ENCODE peak calls at places on chromosome 20, in four cellular contexts. M is neural progenitor cell, X is PC-9, O is IMR-90. C is an unnamed sample.

GRCh38 chr20:34943808-34944568 is 11.6 kb downstream of the GSS start:
- DNase-seq in M (no peak), O (peak), X (peak), C (no peak)

GRCh38 chr20:46683939-46684750 is 5.1 kb downstream of the TP53RK start:
- DNase-seq in M (peak), X (peak), O (peak), C (peak)

GRCh38 chr20:11429889-11430580 is 487.7 kb upstream of the BTBD3 start:
- DNase-seq in O (no peak), X (no peak), M (peak), C (no peak)

GRCh38 chr20:17859616-17860232 is 108.9 kb downstream of the SNX5 start:
- DNase-seq in X (no peak), M (no peak), O (no peak), C (no peak)

GRCh38 chr20:38221041-38221589 is 39.4 kb downstream of the KIAA1755 start:
- DNase-seq in X (peak), M (peak), O (peak), C (peak)

GRCh38 chr20:40156600-40157307 is 532.3 kb downstream of the MAFB start:
- DNase-seq in X (no peak), O (no peak), M (no peak), C (no peak)

GRCh38 chr20:62772103-62772611 is 24.1 kb upstream of the MRGBP start:
- DNase-seq in O (no peak), M (no peak), X (no peak), C (no peak)

GRCh38 chr20:23147964-23148720 is 62.0 kb upstream of the CD93 start:
- DNase-seq in M (no peak), O (peak), X (peak), C (no peak)

GRCh38 chr20:37276494-37277252 is 12.8 kb upstream of the MANBAL start:
- DNase-seq in X (no peak), M (no peak), O (peak), C (no peak)

GRCh38 chr20:37392441-37393195 is 46.7 kb downstream of the SRC start:
- DNase-seq in M (peak), X (no peak), O (no peak), C (no peak)

GRCh38 chr20:44091026-44091425 is 96.0 kb downstream of the JPH2 start:
- DNase-seq in X (no peak), M (no peak), O (no peak), C (no peak)

GRCh38 chr20:17995967-17996819 is 27.4 kb downstream of the MGME1 start:
- DNase-seq in O (peak), X (no peak), M (peak), C (peak)

GRCh38 chr20:40268321-40269075 is 420.5 kb downstream of the MAFB start:
- DNase-seq in O (no peak), M (no peak), X (no peak), C (no peak)

GRCh38 chr20:42027746-42028268 is 409.6 kb upstream of the CHD6 start:
- DNase-seq in M (no peak), O (no peak), X (no peak), C (no peak)

GRCh38 chr20:5745416-5745968 is 4.7 kb upstream of the SHLD1 start:
- DNase-seq in X (no peak), O (no peak), M (no peak), C (no peak)

GRCh38 chr20:37309941-37310590 is 20.6 kb downstream of the MANBAL start:
- DNase-seq in M (no peak), X (no peak), O (no peak), C (no peak)

GRCh38 chr20:49620364-49621240 is 52.7 kb upstream of the PTGIS start:
- DNase-seq in O (no peak), M (no peak), X (no peak), C (no peak)

GRCh38 chr20:59811681-59812171 is 121.7 kb downstream of the SYCP2 start:
- DNase-seq in X (no peak), M (no peak), O (no peak), C (no peak)

GRCh38 chr20:35005463-35005961 is 49.8 kb downstream of the MYH7B start:
- DNase-seq in M (no peak), X (no peak), O (no peak), C (no peak)

GRCh38 chr20:23574977-23575376 is 6.7 kb upstream of the CST9L start:
- DNase-seq in M (no peak), X (no peak), O (no peak), C (no peak)

GRCh38 chr20:53948383-53949318 is 121.7 kb downstream of the BCAS1 start:
- DNase-seq in X (no peak), M (no peak), O (no peak), C (no peak)

GRCh38 chr20:53950578-53950977 is 119.8 kb downstream of the BCAS1 start:
- DNase-seq in M (no peak), X (no peak), O (no peak), C (no peak)

GRCh38 chr20:53950031-53950430 is 120.4 kb downstream of the BCAS1 start:
- DNase-seq in O (peak), M (no peak), X (peak), C (no peak)

GRCh38 chr20:53947501-53948195 is 122.7 kb downstream of the BCAS1 start:
- DNase-seq in X (no peak), M (no peak), O (no peak), C (no peak)

DNA sequence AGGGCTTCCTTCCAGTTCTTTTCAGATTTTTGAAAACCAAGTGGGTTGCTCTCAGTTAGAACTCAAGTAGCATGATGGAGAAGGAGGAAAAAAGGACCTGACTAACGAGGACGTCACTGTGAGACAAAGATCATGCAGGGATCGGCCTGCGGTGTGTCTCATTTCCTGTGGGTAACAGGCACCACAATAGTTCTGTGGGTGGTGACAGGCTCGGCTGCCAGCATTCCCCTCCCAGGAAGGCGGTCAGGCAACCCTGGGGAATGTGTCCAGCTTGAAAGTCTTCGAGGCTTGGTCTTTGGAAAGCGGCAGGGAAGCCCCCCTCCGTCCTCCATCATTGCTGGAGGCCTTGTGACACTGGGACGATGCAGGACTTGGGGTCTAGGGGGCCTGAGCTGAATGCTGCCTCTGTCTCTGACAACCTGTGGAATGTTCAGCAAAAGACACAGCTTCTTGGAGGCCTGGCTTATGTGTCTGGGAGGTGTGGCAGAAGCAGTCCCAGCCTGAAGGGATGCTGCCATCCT is 121.0 kb downstream of the BCAS1 start:
- DNase-seq in X (no peak), M (no peak), O (peak), C (no peak)
- H2AFZ ChIP-seq in X (no peak), M (no peak), O (peak), C (peak)

GRCh38 chr20:25697132-25697446 is 436 bp upstream of the ZNF337 start:
- DNase-seq in X (no peak), O (no peak), M (no peak), C (no peak)
- H2AFZ ChIP-seq in X (peak), O (peak), M (peak), C (peak)

DNA sequence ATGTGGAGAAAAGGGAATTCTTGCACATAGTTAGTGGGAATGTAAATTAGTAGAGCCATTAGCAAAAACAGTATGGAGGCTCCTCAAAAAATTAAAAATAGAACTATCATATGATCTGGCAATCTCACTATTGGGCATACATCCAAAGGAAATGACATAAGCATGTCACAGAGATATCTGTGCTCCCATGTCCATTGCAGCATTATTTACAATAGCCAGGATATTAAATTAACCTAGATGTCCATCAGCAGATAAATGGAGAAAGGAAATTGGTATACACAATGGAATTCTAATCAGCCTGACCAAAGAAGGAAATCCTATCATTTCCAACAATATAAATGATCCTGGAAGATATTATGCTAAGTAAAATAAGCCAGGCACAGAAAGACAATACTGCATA is 2.8 kb downstream of the SIRPB1 start:
- DNase-seq in X (no peak), M (no peak), O (no peak), C (no peak)
- H2AFZ ChIP-seq in X (no peak), M (no peak), O (no peak), C (no peak)

DNA sequence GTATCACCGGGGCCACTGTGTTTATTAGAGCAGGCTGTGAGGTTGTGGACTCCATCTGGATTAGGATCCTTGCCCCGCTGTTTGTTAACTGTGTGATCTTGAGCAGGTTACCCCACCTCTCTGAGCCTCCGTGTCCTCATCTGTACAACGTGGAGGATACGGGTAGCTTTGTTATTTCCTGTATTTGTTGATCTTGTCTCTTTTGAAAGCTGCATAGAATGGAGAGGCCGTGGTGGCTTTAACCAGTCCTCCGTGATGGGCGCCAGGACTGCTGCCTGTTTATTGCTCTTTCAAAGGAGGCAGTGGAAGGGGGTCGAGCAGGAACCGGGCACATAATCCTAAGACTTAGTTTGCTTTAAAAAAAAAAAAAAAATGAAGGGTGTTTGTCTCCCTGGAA is 22.9 kb downstream of the BCAS4 start:
- DNase-seq in O (no peak), M (no peak), X (no peak), C (no peak)
- H2AFZ ChIP-seq in O (peak), M (peak), X (peak), C (peak)

DNA sequence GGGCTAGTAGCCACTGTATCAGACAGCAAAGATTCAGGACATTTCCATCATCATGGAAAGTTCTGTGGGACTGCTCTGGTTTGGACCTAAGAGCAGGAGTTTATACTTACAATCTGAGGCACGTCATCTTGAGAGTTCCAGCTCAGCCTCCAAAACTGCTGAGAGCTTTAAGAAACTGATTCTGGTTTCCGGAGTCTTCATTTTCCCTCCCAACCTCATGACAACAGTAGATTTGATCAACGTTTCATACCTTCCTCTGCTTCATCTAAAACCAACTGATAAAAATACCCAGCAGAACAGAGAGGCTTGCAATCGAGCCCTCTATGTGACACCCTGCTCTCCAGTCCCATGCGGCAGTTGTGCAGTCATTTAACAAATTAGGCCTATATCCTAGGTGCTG is 64.3 kb upstream of the EPB41L1 start:
- DNase-seq in X (no peak), O (no peak), M (no peak), C (no peak)
- H2AFZ ChIP-seq in X (no peak), O (no peak), M (no peak), C (no peak)

C was measured in neuronal stem cell.